ENCODE peak calls at places on chromosomes 16 and 17, in eight cellular contexts. One of them, this sample, is unnamed.

GRCh38 chr17:59844884-59845594 is 47.7 kb downstream of the TUBD1 start:
- DNase-seq in ACHN: peak; percentile 80
- DNase-seq in activated T-helper 1 cell treated with Interleukin-2 at 50 U/mL for 16 hours: no peak
- DNase-seq in astrocyte of the spinal cord: peak; percentile 91
- DNase-seq in posterior cingulate gyrus: no peak
- DNase-seq in amniotic stem cell: no peak
- DNase-seq in iris pigment epithelial cell: peak; percentile 71
- DNase-seq in brain pericyte: no peak
- DNase-seq in this sample: no peak

GRCh38 chr16:84999200-84999599 is 12.1 kb downstream of the ZDHHC7 start:
- DNase-seq in ACHN: peak; percentile 38
- DNase-seq in activated T-helper 1 cell treated with Interleukin-2 at 50 U/mL for 16 hours: no peak
- DNase-seq in astrocyte of the spinal cord: peak; percentile 48
- DNase-seq in posterior cingulate gyrus: no peak
- DNase-seq in amniotic stem cell: no peak
- DNase-seq in iris pigment epithelial cell: peak; percentile 48
- DNase-seq in brain pericyte: no peak
- DNase-seq in this sample: no peak

GRCh38 chr17:79948918-79949645 is 86.6 kb downstream of the TBC1D16 start:
- DNase-seq in ACHN: no peak
- DNase-seq in activated T-helper 1 cell treated with Interleukin-2 at 50 U/mL for 16 hours: no peak
- DNase-seq in astrocyte of the spinal cord: peak; percentile 20
- DNase-seq in posterior cingulate gyrus: no peak
- DNase-seq in amniotic stem cell: no peak
- DNase-seq in iris pigment epithelial cell: no peak
- DNase-seq in brain pericyte: no peak
- DNase-seq in this sample: peak; percentile 32

GRCh38 chr17:17736205-17737183 is 55.2 kb downstream of the RAI1 start:
- DNase-seq in ACHN: no peak
- DNase-seq in activated T-helper 1 cell treated with Interleukin-2 at 50 U/mL for 16 hours: no peak
- DNase-seq in astrocyte of the spinal cord: no peak
- DNase-seq in posterior cingulate gyrus: no peak
- DNase-seq in amniotic stem cell: no peak
- DNase-seq in iris pigment epithelial cell: no peak
- DNase-seq in brain pericyte: no peak
- DNase-seq in this sample: no peak

GRCh38 chr16:11499295-11500089 is 87.2 kb downstream of the LITAF start:
- DNase-seq in ACHN: peak; percentile 20
- DNase-seq in activated T-helper 1 cell treated with Interleukin-2 at 50 U/mL for 16 hours: no peak
- DNase-seq in astrocyte of the spinal cord: no peak
- DNase-seq in posterior cingulate gyrus: no peak
- DNase-seq in amniotic stem cell: no peak
- DNase-seq in iris pigment epithelial cell: no peak
- DNase-seq in brain pericyte: no peak
- DNase-seq in this sample: peak; percentile 56

GRCh38 chr17:45948881-45949624 is 50.0 kb upstream of the STH start:
- DNase-seq in ACHN: peak; percentile 77
- DNase-seq in activated T-helper 1 cell treated with Interleukin-2 at 50 U/mL for 16 hours: peak; percentile 26
- DNase-seq in astrocyte of the spinal cord: peak; percentile 56
- DNase-seq in posterior cingulate gyrus: peak; percentile 87
- DNase-seq in amniotic stem cell: peak; percentile 26
- DNase-seq in iris pigment epithelial cell: peak; percentile 70
- DNase-seq in brain pericyte: no peak
- DNase-seq in this sample: peak; percentile 90

GRCh38 chr16:13148836-13149235 is 247.4 kb downstream of the SHISA9 start:
- DNase-seq in ACHN: no peak
- DNase-seq in activated T-helper 1 cell treated with Interleukin-2 at 50 U/mL for 16 hours: no peak
- DNase-seq in astrocyte of the spinal cord: no peak
- DNase-seq in posterior cingulate gyrus: no peak
- DNase-seq in amniotic stem cell: no peak
- DNase-seq in iris pigment epithelial cell: no peak
- DNase-seq in brain pericyte: no peak
- DNase-seq in this sample: no peak

GRCh38 chr17:35742496-35742895 is 10.5 kb downstream of the GAS2L2 start:
- DNase-seq in ACHN: no peak
- DNase-seq in activated T-helper 1 cell treated with Interleukin-2 at 50 U/mL for 16 hours: no peak
- DNase-seq in astrocyte of the spinal cord: no peak
- DNase-seq in posterior cingulate gyrus: no peak
- DNase-seq in amniotic stem cell: no peak
- DNase-seq in iris pigment epithelial cell: no peak
- DNase-seq in brain pericyte: no peak
- DNase-seq in this sample: no peak

GRCh38 chr17:38431343-38432145 is 3.3 kb downstream of the ARHGAP23 start:
- DNase-seq in ACHN: no peak
- DNase-seq in activated T-helper 1 cell treated with Interleukin-2 at 50 U/mL for 16 hours: no peak
- DNase-seq in astrocyte of the spinal cord: no peak
- DNase-seq in posterior cingulate gyrus: peak; percentile 86
- DNase-seq in amniotic stem cell: no peak
- DNase-seq in iris pigment epithelial cell: no peak
- DNase-seq in brain pericyte: no peak
- DNase-seq in this sample: no peak

GRCh38 chr16:69593756-69594155 is 28.0 kb downstream of the NFAT5 start:
- DNase-seq in ACHN: no peak
- DNase-seq in activated T-helper 1 cell treated with Interleukin-2 at 50 U/mL for 16 hours: no peak
- DNase-seq in astrocyte of the spinal cord: no peak
- DNase-seq in posterior cingulate gyrus: no peak
- DNase-seq in amniotic stem cell: no peak
- DNase-seq in iris pigment epithelial cell: no peak
- DNase-seq in brain pericyte: no peak
- DNase-seq in this sample: no peak

GRCh38 chr16:57757326-57757786 is 21.8 kb downstream of the KATNB1 start:
- DNase-seq in ACHN: peak; percentile 88
- DNase-seq in activated T-helper 1 cell treated with Interleukin-2 at 50 U/mL for 16 hours: peak; percentile 78
- DNase-seq in astrocyte of the spinal cord: peak; percentile 74
- DNase-seq in posterior cingulate gyrus: peak; percentile 92
- DNase-seq in amniotic stem cell: peak; percentile 41
- DNase-seq in iris pigment epithelial cell: peak; percentile 77
- DNase-seq in brain pericyte: peak; percentile 40
- DNase-seq in this sample: peak; percentile 93

This sample was measured in psoas muscle.